ENCODE peak calls at places on chromosomes 3 and 15, in eight cellular contexts. One of them, this sample, is unnamed. For H3K27me3 and H3K4me1, the result is how much of the 10 kb centered on the place peaks cover.

GRCh38 chr15:48962662-48963523 is 826 bp downstream of the SHC4 start:
- DNase-seq in uterus: no peak
- DNase-seq in adrenal gland: peak
- DNase-seq in HCT116: no peak
- DNase-seq in right lobe of liver: peak
- DNase-seq in upper lobe of left lung: no peak
- DNase-seq in breast epithelium: no peak
- DNase-seq in heart left ventricle: no peak
- DNase-seq in this sample: peak

GRCh38 chr3:32384938-32385337 is 6.7 kb upstream of the CMTM7 start:
- DNase-seq in uterus: no peak
- DNase-seq in adrenal gland: no peak
- DNase-seq in HCT116: no peak
- DNase-seq in right lobe of liver: no peak
- DNase-seq in upper lobe of left lung: no peak
- DNase-seq in breast epithelium: no peak
- DNase-seq in heart left ventricle: peak
- DNase-seq in this sample: no peak

GRCh38 chr3:28328188-28329151 is 20.1 kb upstream of the ZCWPW2 start:
- DNase-seq in uterus: no peak
- DNase-seq in adrenal gland: no peak
- DNase-seq in HCT116: no peak
- DNase-seq in right lobe of liver: no peak
- DNase-seq in upper lobe of left lung: no peak
- DNase-seq in breast epithelium: no peak
- DNase-seq in heart left ventricle: no peak
- DNase-seq in this sample: no peak

GRCh38 chr3:37992271-37993066 is 1.9 kb downstream of the VILL start:
- DNase-seq in uterus: no peak
- DNase-seq in adrenal gland: peak
- DNase-seq in HCT116: no peak
- DNase-seq in right lobe of liver: no peak
- DNase-seq in upper lobe of left lung: peak
- DNase-seq in breast epithelium: no peak
- DNase-seq in heart left ventricle: no peak
- DNase-seq in this sample: peak

GRCh38 chr15:62896969-62897486 is 145.5 kb upstream of the TPM1 start:
- DNase-seq in uterus: peak
- DNase-seq in adrenal gland: peak
- DNase-seq in HCT116: peak
- DNase-seq in right lobe of liver: peak
- DNase-seq in upper lobe of left lung: peak
- DNase-seq in breast epithelium: peak
- DNase-seq in heart left ventricle: peak
- DNase-seq in this sample: peak

GRCh38 chr3:115792206-115792955 is 169.1 kb downstream of the GAP43 start:
- DNase-seq in uterus: no peak
- DNase-seq in adrenal gland: no peak
- DNase-seq in HCT116: no peak
- DNase-seq in right lobe of liver: no peak
- DNase-seq in upper lobe of left lung: no peak
- DNase-seq in breast epithelium: no peak
- DNase-seq in heart left ventricle: no peak
- DNase-seq in this sample: no peak

GRCh38 chr15:62059818-62060115 is 480 bp downstream of the VPS13C start:
- DNase-seq in uterus: peak
- DNase-seq in adrenal gland: peak
- DNase-seq in HCT116: no peak
- DNase-seq in right lobe of liver: peak
- DNase-seq in upper lobe of left lung: peak
- DNase-seq in breast epithelium: no peak
- DNase-seq in heart left ventricle: peak
- DNase-seq in this sample: peak

GRCh38 chr15:96354731-96355560 is 24.4 kb downstream of the NR2F2 start:
- DNase-seq in uterus: peak
- DNase-seq in adrenal gland: no peak
- DNase-seq in HCT116: no peak
- DNase-seq in right lobe of liver: no peak
- DNase-seq in upper lobe of left lung: no peak
- DNase-seq in breast epithelium: no peak
- DNase-seq in heart left ventricle: no peak
- DNase-seq in this sample: no peak

GRCh38 chr3:29936054-29936453 is 655.2 kb downstream of the RBMS3 start:
- DNase-seq in uterus: no peak
- DNase-seq in adrenal gland: no peak
- DNase-seq in HCT116: no peak
- DNase-seq in right lobe of liver: no peak
- DNase-seq in upper lobe of left lung: no peak
- DNase-seq in breast epithelium: no peak
- DNase-seq in heart left ventricle: no peak
- DNase-seq in this sample: no peak

GRCh38 chr3:76685858-76686257 is 354.0 kb upstream of the ROBO2 start:
- DNase-seq in uterus: no peak
- DNase-seq in adrenal gland: no peak
- DNase-seq in HCT116: no peak
- DNase-seq in right lobe of liver: no peak
- DNase-seq in upper lobe of left lung: no peak
- DNase-seq in breast epithelium: no peak
- DNase-seq in heart left ventricle: no peak
- DNase-seq in this sample: no peak

GRCh38 chr15:48643776-48644497 is 1.6 kb downstream of the FBN1 start:
- DNase-seq in uterus: no peak
- DNase-seq in adrenal gland: no peak
- DNase-seq in HCT116: no peak
- DNase-seq in right lobe of liver: no peak
- DNase-seq in upper lobe of left lung: no peak
- DNase-seq in breast epithelium: no peak
- DNase-seq in heart left ventricle: no peak
- DNase-seq in this sample: no peak

GRCh38 chr3:168976969-168977368 is 686.5 kb downstream of the MECOM start:
- DNase-seq in uterus: no peak
- DNase-seq in adrenal gland: no peak
- DNase-seq in HCT116: no peak
- DNase-seq in right lobe of liver: no peak
- DNase-seq in upper lobe of left lung: no peak
- DNase-seq in breast epithelium: no peak
- DNase-seq in heart left ventricle: no peak
- DNase-seq in this sample: no peak

GRCh38 chr3:17009831-17010230 is 125.1 kb downstream of the PLCL2 start:
- DNase-seq in uterus: no peak
- DNase-seq in adrenal gland: no peak
- DNase-seq in HCT116: no peak
- DNase-seq in right lobe of liver: no peak
- DNase-seq in upper lobe of left lung: no peak
- DNase-seq in breast epithelium: no peak
- DNase-seq in heart left ventricle: no peak
- DNase-seq in this sample: no peak

GRCh38 chr3:108493862-108494261 is 16.5 kb downstream of the MYH15 start:
- DNase-seq in uterus: no peak
- DNase-seq in adrenal gland: no peak
- DNase-seq in HCT116: peak
- DNase-seq in right lobe of liver: no peak
- DNase-seq in upper lobe of left lung: peak
- DNase-seq in breast epithelium: no peak
- DNase-seq in heart left ventricle: no peak
- DNase-seq in this sample: peak

GRCh38 chr15:96336643-96337353 is 6.3 kb downstream of the NR2F2 start:
- DNase-seq in uterus: no peak
- DNase-seq in adrenal gland: peak
- DNase-seq in HCT116: no peak
- DNase-seq in right lobe of liver: peak
- DNase-seq in upper lobe of left lung: no peak
- DNase-seq in breast epithelium: peak
- DNase-seq in heart left ventricle: no peak
- DNase-seq in this sample: no peak

GRCh38 chr3:191627064-191627463 is 166.1 kb downstream of the PYDC2 start:
- DNase-seq in uterus: no peak
- DNase-seq in adrenal gland: no peak
- DNase-seq in HCT116: no peak
- DNase-seq in right lobe of liver: no peak
- DNase-seq in upper lobe of left lung: no peak
- DNase-seq in breast epithelium: no peak
- DNase-seq in heart left ventricle: no peak
- DNase-seq in this sample: no peak

GRCh38 chr3:54863366-54863765 is 64.5 kb downstream of the LRTM1 start:
- DNase-seq in uterus: no peak
- DNase-seq in adrenal gland: no peak
- DNase-seq in HCT116: no peak
- DNase-seq in right lobe of liver: no peak
- DNase-seq in upper lobe of left lung: no peak
- DNase-seq in breast epithelium: no peak
- DNase-seq in heart left ventricle: no peak
- DNase-seq in this sample: no peak

GRCh38 chr15:93167291-93167690 is 78.3 kb upstream of the RGMA start:
- DNase-seq in uterus: no peak
- DNase-seq in adrenal gland: no peak
- DNase-seq in HCT116: no peak
- DNase-seq in right lobe of liver: no peak
- DNase-seq in upper lobe of left lung: no peak
- DNase-seq in breast epithelium: no peak
- DNase-seq in heart left ventricle: no peak
- DNase-seq in this sample: no peak

DNA sequence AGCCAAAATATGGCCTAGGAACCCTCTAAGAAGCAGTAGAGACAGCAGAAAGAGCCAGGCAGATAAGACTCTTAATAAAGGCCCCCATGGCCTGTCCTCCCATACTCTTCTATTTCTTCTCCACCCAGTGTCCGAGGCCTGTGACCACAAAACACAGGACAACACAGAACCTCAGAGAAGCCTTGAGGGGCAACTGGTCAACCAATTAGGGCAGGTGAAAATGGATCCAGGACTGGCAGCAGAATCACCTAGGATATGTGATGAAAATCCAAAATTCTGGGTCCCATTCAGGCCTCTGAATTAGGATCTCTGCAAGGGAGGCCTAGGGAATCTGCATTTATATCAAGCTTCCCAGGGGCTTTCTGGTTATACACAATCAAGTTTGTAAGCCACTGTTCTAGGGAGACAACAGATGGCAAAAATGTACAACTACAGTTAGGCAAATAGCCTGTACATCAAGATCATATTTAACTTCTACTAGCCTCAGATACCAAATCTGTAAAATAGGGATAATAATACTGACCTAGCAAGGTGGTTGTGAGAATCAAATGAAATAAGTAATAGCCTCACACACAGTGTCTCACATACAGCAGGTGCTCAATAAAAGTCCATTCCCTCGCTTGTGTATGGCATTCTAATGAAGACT is 10.4 kb downstream of the RAB27A start:
- DNase-seq in uterus: no peak
- DNase-seq in adrenal gland: no peak
- DNase-seq in HCT116: no peak
- DNase-seq in right lobe of liver: no peak
- DNase-seq in upper lobe of left lung: no peak
- DNase-seq in breast epithelium: no peak
- DNase-seq in heart left ventricle: no peak
- DNase-seq in this sample: no peak
- TF ChIP-seq POLR2A in uterus: no peak
- TF ChIP-seq POLR2A in adrenal gland: no peak
- TF ChIP-seq POLR2A in HCT116: no peak
- TF ChIP-seq POLR2A in right lobe of liver: no peak
- TF ChIP-seq POLR2A in upper lobe of left lung: no peak
- TF ChIP-seq POLR2A in breast epithelium: no peak
- TF ChIP-seq POLR2A in heart left ventricle: no peak
- TF ChIP-seq POLR2A in this sample: no peak

GRCh38 chr3:71733319-71733718 is 8.1 kb upstream of the EIF4E3 start:
- DNase-seq in uterus: no peak
- DNase-seq in adrenal gland: no peak
- DNase-seq in HCT116: no peak
- DNase-seq in right lobe of liver: no peak
- DNase-seq in upper lobe of left lung: no peak
- DNase-seq in breast epithelium: no peak
- DNase-seq in heart left ventricle: no peak
- DNase-seq in this sample: no peak

GRCh38 chr3:71728632-71729342 is 3.6 kb upstream of the EIF4E3 start:
- DNase-seq in uterus: no peak
- DNase-seq in adrenal gland: no peak
- DNase-seq in HCT116: no peak
- DNase-seq in right lobe of liver: no peak
- DNase-seq in upper lobe of left lung: no peak
- DNase-seq in breast epithelium: no peak
- DNase-seq in heart left ventricle: no peak
- DNase-seq in this sample: no peak

DNA sequence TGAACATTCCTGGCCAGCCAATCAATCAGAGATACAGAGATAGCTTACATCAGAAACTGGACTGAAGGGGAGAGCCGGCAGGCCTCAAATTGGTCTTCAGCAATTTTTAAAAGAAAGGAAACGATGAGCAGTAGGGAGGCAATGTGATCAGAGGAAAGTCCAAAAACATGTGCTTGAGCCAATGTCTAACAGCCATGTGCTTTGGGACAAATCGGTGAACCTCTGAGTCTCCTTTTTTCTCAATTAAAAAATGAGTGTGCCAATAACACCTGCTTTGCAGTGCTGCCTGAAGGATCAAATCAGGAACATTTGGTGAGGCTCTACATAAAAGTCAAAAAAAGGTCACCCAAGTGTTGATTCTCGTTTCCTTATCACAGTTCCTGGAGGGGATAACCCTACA is 7.4 kb upstream of the EIF4E3 start:
- DNase-seq in uterus: no peak
- DNase-seq in adrenal gland: no peak
- DNase-seq in HCT116: no peak
- DNase-seq in right lobe of liver: no peak
- DNase-seq in upper lobe of left lung: no peak
- DNase-seq in breast epithelium: no peak
- DNase-seq in heart left ventricle: no peak
- DNase-seq in this sample: no peak
- H3K27me3 ChIP-seq in uterus: under half
- H3K27me3 ChIP-seq in adrenal gland: under half
- H3K27me3 ChIP-seq in HCT116: under half
- H3K27me3 ChIP-seq in right lobe of liver: under half
- H3K27me3 ChIP-seq in upper lobe of left lung: under half
- H3K27me3 ChIP-seq in breast epithelium: under half
- H3K27me3 ChIP-seq in heart left ventricle: under half
- H3K27me3 ChIP-seq in this sample: under half

DNA sequence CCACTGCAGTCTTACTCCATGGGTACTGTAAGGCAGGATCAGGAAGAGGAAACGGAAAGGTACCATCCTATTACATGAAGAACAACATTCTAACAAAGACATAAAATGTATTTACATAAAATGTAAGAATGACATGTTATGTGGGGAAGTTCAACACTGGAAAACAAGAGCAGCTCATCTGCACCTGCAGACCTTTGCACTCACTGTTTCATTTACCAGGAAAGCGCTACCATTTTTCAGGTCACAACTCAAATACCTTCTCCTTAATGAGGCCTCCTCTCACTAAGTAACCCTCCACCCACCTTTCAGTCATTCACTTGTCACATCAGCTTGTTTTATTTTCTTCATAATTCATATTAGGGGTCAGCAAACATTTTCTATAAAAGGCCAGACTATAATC is 2.6 kb downstream of the TMCC1 start:
- DNase-seq in uterus: no peak
- DNase-seq in adrenal gland: no peak
- DNase-seq in HCT116: no peak
- DNase-seq in right lobe of liver: no peak
- DNase-seq in upper lobe of left lung: no peak
- DNase-seq in breast epithelium: no peak
- DNase-seq in heart left ventricle: no peak
- DNase-seq in this sample: no peak
- H3K4me1 ChIP-seq in uterus: under half
- H3K4me1 ChIP-seq in adrenal gland: under half
- H3K4me1 ChIP-seq in HCT116: under half
- H3K4me1 ChIP-seq in right lobe of liver: under half
- H3K4me1 ChIP-seq in upper lobe of left lung: under half
- H3K4me1 ChIP-seq in breast epithelium: under half
- H3K4me1 ChIP-seq in heart left ventricle: under half
- H3K4me1 ChIP-seq in this sample: under half

GRCh38 chr15:64894395-64895056 is 17.2 kb upstream of the ANKDD1A start:
- DNase-seq in uterus: no peak
- DNase-seq in adrenal gland: no peak
- DNase-seq in HCT116: no peak
- DNase-seq in right lobe of liver: no peak
- DNase-seq in upper lobe of left lung: no peak
- DNase-seq in breast epithelium: no peak
- DNase-seq in heart left ventricle: no peak
- DNase-seq in this sample: no peak
- TF ChIP-seq POLR2A in uterus: no peak
- TF ChIP-seq POLR2A in adrenal gland: no peak
- TF ChIP-seq POLR2A in HCT116: no peak
- TF ChIP-seq POLR2A in right lobe of liver: no peak
- TF ChIP-seq POLR2A in upper lobe of left lung: peak
- TF ChIP-seq POLR2A in breast epithelium: no peak
- TF ChIP-seq POLR2A in heart left ventricle: no peak
- TF ChIP-seq POLR2A in this sample: no peak